ENCODE peak calls at places on chromosomes 11 and 22, in seven cellular contexts. V is heart right ventricle; Z is AG04450; R is astrocyte of the spinal cord; B is activated CD4-positive, alpha-beta T cell treated with anti-CD3 and anti-CD28 coated beads, Interleukin-2, amount 10 ng/mL, durations not matched to agents 7 days and 5 days; T is HS-5; A is IMR-90. L is an unnamed sample.
A peak's percentile ranks its signal among the peaks of the same experiment; 100 is the strongest.

GRCh38 chr22:28822930-28823481 is 22.6 kb upstream of the XBP1 start:
- DNase-seq in V (no peak), Z (no peak), R (no peak), B (peak; percentile 76), T (no peak), A (no peak), L (peak; percentile 30)

GRCh38 chr11:114147389-114148382 is 88.2 kb downstream of the ZBTB16 start:
- DNase-seq in V (no peak), Z (no peak), R (no peak), B (no peak), T (no peak), A (no peak), L (no peak)

GRCh38 chr11:39541945-39542351 is 1917.5 kb downstream of the LRRC4C start:
- DNase-seq in V (no peak), Z (no peak), R (no peak), B (no peak), T (no peak), A (no peak), L (no peak)

GRCh38 chr11:106624377-106624776 is 393.9 kb downstream of the GUCY1A2 start:
- DNase-seq in V (no peak), Z (no peak), R (peak; percentile 22), B (no peak), T (no peak), A (peak; percentile 12), L (no peak)

GRCh38 chr11:114291847-114292680 is 4.1 kb upstream of the NNMT start:
- DNase-seq in V (no peak), Z (no peak), R (peak; percentile 90), B (no peak), T (no peak), A (peak; percentile 85), L (no peak)

GRCh38 chr22:36383110-36383581 is 4.6 kb downstream of the MYH9 start:
- DNase-seq in V (no peak), Z (peak; percentile 75), R (peak; percentile 93), B (peak; percentile 72), T (no peak), A (peak; percentile 94), L (peak; percentile 34)

GRCh38 chr11:65129649-65130441 is 4.5 kb downstream of the SYVN1 start:
- DNase-seq in V (no peak), Z (no peak), R (no peak), B (no peak), T (no peak), A (no peak), L (no peak)

GRCh38 chr22:34943830-34944229 is 122.1 kb upstream of the ISX start:
- DNase-seq in V (no peak), Z (no peak), R (no peak), B (no peak), T (no peak), A (no peak), L (no peak)

GRCh38 chr11:126695293-126695692 is 305.3 kb downstream of the KIRREL3 start:
- DNase-seq in V (no peak), Z (no peak), R (no peak), B (no peak), T (no peak), A (no peak), L (no peak)

GRCh38 chr11:130606781-130607511 is 158.5 kb downstream of the ADAMTS15 start:
- DNase-seq in V (peak; percentile 53), Z (no peak), R (peak; percentile 66), B (no peak), T (no peak), A (peak; percentile 31), L (no peak)

GRCh38 chr11:103327721-103328120 is 218.5 kb downstream of the DYNC2H1 start:
- DNase-seq in V (no peak), Z (no peak), R (no peak), B (no peak), T (no peak), A (peak; percentile 2), L (no peak)

GRCh38 chr11:27468643-27469332 is 3.8 kb downstream of the LGR4 start:
- DNase-seq in V (no peak), Z (no peak), R (peak; percentile 44), B (no peak), T (no peak), A (peak; percentile 29), L (no peak)